ENCODE peak calls at places on chromosomes 11 and 22, in seven cellular contexts. G is IMR-90, X is PC-3, E is fibroblast of lung, U is HCT116, Y is OCI-LY7, L is HepG2. K is an unnamed sample.

GRCh38 chr11:128406365-128406706 is 181.0 kb downstream of the ETS1 start:
- DNase-seq in G (no peak), X (no peak), E (no peak), U (no peak), Y (no peak), L (no peak), K (no peak)

GRCh38 chr22:39208013-39208680 is 36.6 kb downstream of the PDGFB start:
- DNase-seq in G (no peak), X (no peak), E (no peak), U (no peak), Y (no peak), L (no peak), K (no peak)

GRCh38 chr11:62392506-62392905 is 26.3 kb upstream of the SCGB1A1 start:
- DNase-seq in G (no peak), X (no peak), E (no peak), U (no peak), Y (no peak), L (no peak), K (no peak)

GRCh38 chr22:19766506-19767426 is 6.2 kb downstream of the TBX1 start:
- DNase-seq in G (no peak), X (no peak), E (no peak), U (peak; percentile 50), Y (peak; percentile 60), L (no peak), K (peak; percentile 47)

GRCh38 chr11:61122761-61123160 is 20.5 kb downstream of the CD5 start:
- DNase-seq in G (no peak), X (no peak), E (no peak), U (no peak), Y (no peak), L (no peak), K (no peak)

GRCh38 chr11:113874096-113874919 is 1.1 kb downstream of the USP28 start:
- DNase-seq in G (peak; percentile 1), X (no peak), E (peak; percentile 8), U (no peak), Y (no peak), L (no peak), K (no peak)

GRCh38 chr11:124646148-124646547 is 23.5 kb downstream of the TBRG1 start:
- DNase-seq in G (no peak), X (no peak), E (no peak), U (no peak), Y (peak; percentile 32), L (no peak), K (no peak)

GRCh38 chr22:28882545-28882877 is 861 bp upstream of the ZNRF3 start:
- DNase-seq in G (no peak), X (no peak), E (peak; percentile 23), U (peak; percentile 8), Y (peak; percentile 43), L (no peak), K (peak; percentile 35)

GRCh38 chr11:35786918-35787557 is 124.5 kb downstream of the TRIM44 start:
- DNase-seq in G (peak; percentile 73), X (no peak), E (peak; percentile 40), U (no peak), Y (no peak), L (no peak), K (no peak)

GRCh38 chr11:117684111-117684510 is 112.9 kb downstream of the DSCAML1 start:
- DNase-seq in G (no peak), X (no peak), E (no peak), U (no peak), Y (no peak), L (no peak), K (no peak)

GRCh38 chr11:77074205-77074604 is 7.4 kb downstream of the CAPN5 start:
- DNase-seq in G (no peak), X (no peak), E (no peak), U (no peak), Y (no peak), L (no peak), K (no peak)

GRCh38 chr11:44083906-44084305 is 11.6 kb upstream of the EXT2 start:
- DNase-seq in G (no peak), X (no peak), E (no peak), U (no peak), Y (no peak), L (no peak), K (no peak)

GRCh38 chr11:112542479-112542878 is 281.8 kb upstream of the PLET1 start:
- DNase-seq in G (no peak), X (peak; percentile 18), E (no peak), U (no peak), Y (no peak), L (no peak), K (peak; percentile 45)

GRCh38 chr11:130063398-130063797 is 6.3 kb upstream of the APLP2 start:
- DNase-seq in G (no peak), X (no peak), E (no peak), U (no peak), Y (no peak), L (no peak), K (no peak)

GRCh38 chr11:125941606-125942275 is 4.1 kb upstream of the VSIG10L2 start:
- DNase-seq in G (peak; percentile 19), X (peak; percentile 72), E (peak; percentile 10), U (peak; percentile 22), Y (peak; percentile 60), L (peak; percentile 60), K (peak; percentile 76)

GRCh38 chr11:12087075-12087775 is 23.2 kb upstream of the MICAL2 start:
- DNase-seq in G (peak; percentile 78), X (peak; percentile 74), E (peak; percentile 81), U (peak; percentile 38), Y (no peak), L (no peak), K (no peak)

GRCh38 chr11:45812581-45813548 is 7.9 kb downstream of the SLC35C1 start:
- DNase-seq in G (no peak), X (no peak), E (no peak), U (no peak), Y (no peak), L (no peak), K (no peak)

DNA sequence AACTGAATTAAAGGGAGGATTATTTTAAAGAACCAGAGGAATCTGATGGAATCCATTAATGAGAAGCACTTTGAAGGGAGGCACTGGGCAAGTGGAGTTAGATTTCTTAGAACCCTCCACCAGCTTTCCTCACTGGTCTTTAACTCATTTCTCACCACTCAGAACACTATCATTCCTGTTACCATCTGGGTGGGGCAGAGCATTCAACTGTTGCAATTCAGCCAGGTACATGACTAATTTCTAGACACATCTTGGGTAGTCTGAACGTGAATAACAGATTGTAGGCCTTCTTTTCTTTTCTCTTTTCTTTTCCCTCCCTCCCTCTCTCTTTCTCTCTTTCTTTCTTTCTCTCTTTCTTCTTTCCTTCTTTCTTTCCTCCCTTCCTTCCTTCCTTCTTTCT is 15.5 kb upstream of the MMP1 start:
- DNase-seq in G (no peak), X (no peak), E (no peak), U (no peak), Y (no peak), L (no peak), K (no peak)
- H2AFZ ChIP-seq in G (no peak overlapping the region), X (no peak overlapping the region), E (no peak overlapping the region), U (no peak overlapping the region), Y (no peak overlapping the region), L (no peak overlapping the region), K (no peak overlapping the region)

DNA sequence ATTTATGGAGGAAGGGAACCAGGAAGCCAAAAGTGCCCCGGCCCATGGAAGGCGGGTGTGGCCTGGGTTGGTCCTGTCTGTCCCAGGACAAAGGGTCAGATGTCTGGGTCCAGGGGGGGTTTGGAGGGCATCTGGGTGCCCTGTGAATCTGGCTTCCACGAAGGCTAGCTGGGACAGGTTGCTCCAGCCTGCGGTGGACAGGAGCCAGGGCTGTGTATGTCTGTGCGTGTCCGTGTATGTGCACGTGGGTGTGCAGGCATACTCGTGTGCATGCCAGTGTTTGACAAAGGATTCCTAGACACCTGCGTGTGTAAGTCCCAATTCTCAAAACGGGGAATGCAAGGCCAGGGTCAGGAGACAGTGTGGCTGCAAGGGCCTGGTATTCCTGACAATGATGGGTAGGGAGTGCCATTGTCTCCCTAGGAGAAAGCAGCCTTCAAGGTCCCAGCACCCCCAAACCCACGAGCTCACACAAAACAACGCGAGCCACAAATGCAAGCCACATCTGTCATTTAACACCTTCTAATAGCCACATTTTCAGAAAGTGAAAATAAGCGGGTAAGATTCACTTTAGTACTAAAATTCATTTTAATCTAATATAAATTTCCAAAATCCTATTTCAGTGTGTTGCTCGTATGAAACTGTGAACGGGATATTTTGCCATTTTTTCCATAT is 78.4 kb upstream of the WNT7B start:
- DNase-seq in G (no peak), X (peak; percentile 28), E (peak; percentile 67), U (no peak), Y (peak; percentile 35), L (no peak), K (no peak)
- H3K4me1 ChIP-seq in G (peaks cover 26% of the 10 kb centered on the region), X (peaks cover 69% of the 10 kb centered on the region), E (peaks cover 29% of the 10 kb centered on the region), U (peaks cover 19% of the 10 kb centered on the region), Y (peaks cover 67% of the 10 kb centered on the region), L (no peaks in the 10 kb centered on the region), K (peaks cover 8% of the 10 kb centered on the region)

GRCh38 chr11:34305095-34305692 is 52.6 kb downstream of the ABTB2 start:
- DNase-seq in G (peak; percentile 39), X (no peak), E (peak; percentile 70), U (no peak), Y (no peak), L (no peak), K (no peak)
- H2AFZ ChIP-seq in G (no peak overlapping the region), X (no peak overlapping the region), E (no peak overlapping the region), U (no peak overlapping the region), Y (no peak overlapping the region), L (no peak overlapping the region), K (no peak overlapping the region)

GRCh38 chr11:134501406-134502152 is 89.5 kb upstream of the B3GAT1 start:
- DNase-seq in G (no peak), X (no peak), E (no peak), U (no peak), Y (no peak), L (no peak), K (no peak)

GRCh38 chr11:134499990-134500389 is 87.9 kb upstream of the B3GAT1 start:
- DNase-seq in G (no peak), X (no peak), E (no peak), U (no peak), Y (no peak), L (no peak), K (no peak)

GRCh38 chr11:134497586-134497985 is 85.5 kb upstream of the B3GAT1 start:
- DNase-seq in G (no peak), X (no peak), E (no peak), U (no peak), Y (no peak), L (no peak), K (no peak)

GRCh38 chr11:134500621-134501020 is 88.6 kb upstream of the B3GAT1 start:
- DNase-seq in G (no peak), X (no peak), E (no peak), U (no peak), Y (no peak), L (no peak), K (no peak)

DNA sequence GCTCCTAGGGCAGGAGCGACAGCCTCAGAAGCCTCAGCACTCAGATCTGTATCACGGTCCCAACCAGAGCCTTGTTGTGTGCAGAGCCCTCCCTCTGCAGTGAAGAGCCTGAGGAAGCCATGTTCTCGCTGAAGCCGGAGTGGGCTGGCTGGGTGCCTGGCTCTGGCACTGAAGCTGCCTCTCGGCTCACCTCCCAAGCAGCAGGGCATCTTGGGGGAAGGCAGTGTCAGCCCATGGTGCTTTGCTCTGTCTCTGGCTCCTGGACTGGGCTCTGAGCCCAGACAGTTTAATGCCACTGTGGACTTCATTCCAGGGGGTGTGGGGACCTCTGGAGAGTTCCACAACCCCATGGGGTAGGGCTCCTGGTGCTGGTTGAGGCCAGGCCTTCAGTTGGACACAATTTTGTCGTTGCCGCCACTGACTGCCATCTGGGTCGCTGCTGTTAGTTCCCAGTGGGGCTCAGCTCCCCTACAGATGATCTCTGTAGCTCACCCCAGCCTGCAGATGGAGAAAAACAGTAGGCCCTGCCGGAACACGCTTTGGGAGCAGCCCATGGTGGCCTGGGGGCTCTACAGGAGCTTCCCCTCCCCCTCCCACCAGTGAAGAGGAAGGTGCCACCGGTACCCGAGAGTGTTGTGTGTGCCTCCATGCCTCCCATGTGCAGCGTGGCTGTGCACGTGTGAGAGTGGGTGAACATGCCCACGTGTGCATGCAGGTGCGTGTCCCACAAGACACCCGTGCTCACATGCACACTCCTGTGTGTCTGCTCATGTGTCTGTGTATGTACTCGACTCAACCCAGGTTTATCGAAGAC is 86.5 kb upstream of the B3GAT1 start:
- DNase-seq in G (no peak), X (no peak), E (no peak), U (no peak), Y (no peak), L (no peak), K (no peak)
- H3K4me1 ChIP-seq in G (no peaks in the 10 kb centered on the region), X (no peaks in the 10 kb centered on the region), E (no peaks in the 10 kb centered on the region), U (no peaks in the 10 kb centered on the region), Y (no peaks in the 10 kb centered on the region), L (no peaks in the 10 kb centered on the region), K (no peaks in the 10 kb centered on the region)